ENCODE peak calls at places on chromosomes 16 and 17, in five cellular contexts. One of them, this sample, is unnamed.

GRCh38 chr16:15832241-15832640 is 24.6 kb downstream of the MYH11 start:
- DNase-seq in sigmoid colon: no peak
- DNase-seq in cardiac fibroblast: no peak
- DNase-seq in AG04450: no peak
- DNase-seq in upper lobe of right lung: no peak
- DNase-seq in this sample: no peak

GRCh38 chr17:6153416-6153815 is 83.2 kb downstream of the WSCD1 start:
- DNase-seq in cardiac fibroblast: no peak
- DNase-seq in sigmoid colon: no peak
- DNase-seq in upper lobe of right lung: no peak
- DNase-seq in AG04450: no peak
- DNase-seq in this sample: no peak

GRCh38 chr16:23354246-23354645 is 52.1 kb downstream of the SCNN1B start:
- DNase-seq in cardiac fibroblast: no peak
- DNase-seq in sigmoid colon: peak
- DNase-seq in AG04450: no peak
- DNase-seq in upper lobe of right lung: peak
- DNase-seq in this sample: no peak

GRCh38 chr16:8864480-8864879 is 4.3 kb downstream of the CARHSP1 start:
- DNase-seq in sigmoid colon: no peak
- DNase-seq in upper lobe of right lung: no peak
- DNase-seq in cardiac fibroblast: no peak
- DNase-seq in AG04450: no peak
- DNase-seq in this sample: no peak

GRCh38 chr17:1362964-1363363 is 37.1 kb downstream of the YWHAE start:
- DNase-seq in cardiac fibroblast: peak
- DNase-seq in AG04450: no peak
- DNase-seq in sigmoid colon: no peak
- DNase-seq in upper lobe of right lung: no peak
- DNase-seq in this sample: peak

GRCh38 chr17:70296456-70296855 is 127.1 kb downstream of the KCNJ2 start:
- DNase-seq in cardiac fibroblast: no peak
- DNase-seq in upper lobe of right lung: no peak
- DNase-seq in AG04450: no peak
- DNase-seq in sigmoid colon: no peak
- DNase-seq in this sample: no peak

GRCh38 chr16:79605999-79606398 is 5.5 kb upstream of the MAF start:
- DNase-seq in cardiac fibroblast: no peak
- DNase-seq in upper lobe of right lung: no peak
- DNase-seq in sigmoid colon: no peak
- DNase-seq in AG04450: no peak
- DNase-seq in this sample: no peak

GRCh38 chr16:88019847-88020512 is 68.7 kb downstream of the BANP start:
- DNase-seq in upper lobe of right lung: peak
- DNase-seq in cardiac fibroblast: no peak
- DNase-seq in AG04450: no peak
- DNase-seq in sigmoid colon: no peak
- DNase-seq in this sample: no peak

GRCh38 chr16:66226762-66227161 is 139.7 kb upstream of the CDH5 start:
- DNase-seq in AG04450: no peak
- DNase-seq in upper lobe of right lung: no peak
- DNase-seq in sigmoid colon: no peak
- DNase-seq in cardiac fibroblast: no peak
- DNase-seq in this sample: no peak

GRCh38 chr16:87487361-87487924 is 5.4 kb downstream of the ZCCHC14 start:
- DNase-seq in cardiac fibroblast: peak
- DNase-seq in AG04450: no peak
- DNase-seq in upper lobe of right lung: peak
- DNase-seq in sigmoid colon: no peak
- DNase-seq in this sample: no peak

GRCh38 chr17:13337864-13338371 is 263.8 kb downstream of the HS3ST3A1 start:
- DNase-seq in cardiac fibroblast: peak
- DNase-seq in sigmoid colon: no peak
- DNase-seq in upper lobe of right lung: no peak
- DNase-seq in AG04450: peak
- DNase-seq in this sample: peak

GRCh38 chr17:61468263-61468907 is 16.2 kb downstream of the TBX4 start:
- DNase-seq in cardiac fibroblast: no peak
- DNase-seq in upper lobe of right lung: peak
- DNase-seq in AG04450: no peak
- DNase-seq in sigmoid colon: peak
- DNase-seq in this sample: no peak

GRCh38 chr17:67818110-67819002 is 6.9 kb upstream of the BPTF start:
- DNase-seq in sigmoid colon: no peak
- DNase-seq in upper lobe of right lung: no peak
- DNase-seq in cardiac fibroblast: no peak
- DNase-seq in AG04450: no peak
- DNase-seq in this sample: peak

GRCh38 chr17:60039096-60039495 is 39.6 kb downstream of the HEATR6 start:
- DNase-seq in sigmoid colon: no peak
- DNase-seq in AG04450: no peak
- DNase-seq in cardiac fibroblast: no peak
- DNase-seq in upper lobe of right lung: no peak
- DNase-seq in this sample: no peak

GRCh38 chr16:3262517-3262916 is 6.1 kb upstream of the MEFV start:
- DNase-seq in upper lobe of right lung: no peak
- DNase-seq in sigmoid colon: no peak
- DNase-seq in cardiac fibroblast: no peak
- DNase-seq in AG04450: no peak
- DNase-seq in this sample: no peak

GRCh38 chr16:3266873-3267537 is 10.6 kb upstream of the MEFV start:
- DNase-seq in upper lobe of right lung: no peak
- DNase-seq in cardiac fibroblast: peak
- DNase-seq in AG04450: no peak
- DNase-seq in sigmoid colon: no peak
- DNase-seq in this sample: no peak

GRCh38 chr16:3259829-3260228 is 3.4 kb upstream of the MEFV start:
- DNase-seq in AG04450: no peak
- DNase-seq in upper lobe of right lung: no peak
- DNase-seq in sigmoid colon: no peak
- DNase-seq in cardiac fibroblast: no peak
- DNase-seq in this sample: no peak

GRCh38 chr16:3268294-3268693 is 11.9 kb upstream of the MEFV start:
- DNase-seq in sigmoid colon: no peak
- DNase-seq in upper lobe of right lung: no peak
- DNase-seq in cardiac fibroblast: no peak
- DNase-seq in AG04450: no peak
- DNase-seq in this sample: no peak

GRCh38 chr16:3264137-3265036 is 8.0 kb upstream of the MEFV start:
- DNase-seq in AG04450: peak
- DNase-seq in upper lobe of right lung: peak
- DNase-seq in cardiac fibroblast: peak
- DNase-seq in sigmoid colon: peak
- DNase-seq in this sample: peak
- TF ChIP-seq CTCF in AG04450: peak
- TF ChIP-seq CTCF in upper lobe of right lung: peak
- TF ChIP-seq CTCF in cardiac fibroblast: peak
- TF ChIP-seq CTCF in sigmoid colon: peak
- TF ChIP-seq CTCF in this sample: peak

GRCh38 chr17:8572767-8573166 is 57.8 kb downstream of the MYH10 start:
- DNase-seq in AG04450: no peak
- DNase-seq in sigmoid colon: no peak
- DNase-seq in cardiac fibroblast: peak
- DNase-seq in upper lobe of right lung: no peak
- DNase-seq in this sample: no peak
- TF ChIP-seq CTCF in AG04450: peak
- TF ChIP-seq CTCF in sigmoid colon: no peak
- TF ChIP-seq CTCF in cardiac fibroblast: peak
- TF ChIP-seq CTCF in upper lobe of right lung: peak
- TF ChIP-seq CTCF in this sample: no peak

DNA sequence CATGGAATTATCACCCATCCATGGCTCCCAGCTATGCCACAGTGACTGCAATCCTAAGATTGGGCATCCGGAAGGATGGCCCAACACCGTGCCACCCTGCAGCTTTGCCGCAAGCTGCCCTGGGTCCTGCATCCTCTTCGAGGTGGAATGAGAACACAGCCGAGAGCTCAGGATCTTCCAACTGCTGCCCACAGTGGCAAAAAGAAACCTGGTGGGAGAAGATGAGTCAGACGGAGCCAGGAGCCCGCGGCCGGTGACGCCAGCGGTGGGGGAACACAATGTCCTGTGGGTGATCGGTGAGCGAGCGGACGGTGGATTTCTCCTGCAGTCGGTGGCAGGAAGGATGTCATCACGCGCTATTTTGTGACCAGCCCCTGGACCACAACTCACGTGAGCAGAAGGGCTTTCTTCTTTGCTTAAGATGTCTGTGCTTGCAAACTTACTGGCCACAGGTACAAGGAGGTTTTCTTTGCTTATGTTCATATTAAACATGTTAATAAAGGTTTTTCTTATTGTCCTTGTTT is 20.1 kb downstream of the CD7 start:
- DNase-seq in upper lobe of right lung: peak
- DNase-seq in cardiac fibroblast: peak
- DNase-seq in sigmoid colon: peak
- DNase-seq in AG04450: no peak
- DNase-seq in this sample: peak
- TF ChIP-seq CTCF in upper lobe of right lung: no peak
- TF ChIP-seq CTCF in cardiac fibroblast: no peak
- TF ChIP-seq CTCF in sigmoid colon: no peak
- TF ChIP-seq CTCF in AG04450: no peak
- TF ChIP-seq CTCF in this sample: no peak

GRCh38 chr17:77374170-77374936 is 233.6 kb downstream of the SEC14L1 start:
- DNase-seq in sigmoid colon: peak
- DNase-seq in AG04450: peak
- DNase-seq in upper lobe of right lung: peak
- DNase-seq in cardiac fibroblast: peak
- DNase-seq in this sample: peak
- TF ChIP-seq CTCF in sigmoid colon: peak
- TF ChIP-seq CTCF in AG04450: peak
- TF ChIP-seq CTCF in upper lobe of right lung: peak
- TF ChIP-seq CTCF in cardiac fibroblast: peak
- TF ChIP-seq CTCF in this sample: peak

GRCh38 chr17:38815576-38816193 is 9.4 kb downstream of the CWC25 start:
- DNase-seq in AG04450: no peak
- DNase-seq in upper lobe of right lung: no peak
- DNase-seq in cardiac fibroblast: peak
- DNase-seq in sigmoid colon: no peak
- DNase-seq in this sample: no peak
- TF ChIP-seq CTCF in AG04450: peak
- TF ChIP-seq CTCF in upper lobe of right lung: no peak
- TF ChIP-seq CTCF in cardiac fibroblast: peak
- TF ChIP-seq CTCF in sigmoid colon: no peak
- TF ChIP-seq CTCF in this sample: no peak

GRCh38 chr16:58451945-58452401 is 48.0 kb upstream of the NDRG4 start:
- DNase-seq in sigmoid colon: no peak
- DNase-seq in cardiac fibroblast: peak
- DNase-seq in upper lobe of right lung: no peak
- DNase-seq in AG04450: no peak
- DNase-seq in this sample: no peak

GRCh38 chr16:58449768-58450167 is 50.2 kb upstream of the NDRG4 start:
- DNase-seq in cardiac fibroblast: no peak
- DNase-seq in sigmoid colon: no peak
- DNase-seq in AG04450: no peak
- DNase-seq in upper lobe of right lung: no peak
- DNase-seq in this sample: no peak

GRCh38 chr16:58451263-58451662 is 48.7 kb upstream of the NDRG4 start:
- DNase-seq in sigmoid colon: no peak
- DNase-seq in AG04450: no peak
- DNase-seq in upper lobe of right lung: no peak
- DNase-seq in cardiac fibroblast: no peak
- DNase-seq in this sample: no peak

GRCh38 chr16:58449306-58449705 is 50.6 kb upstream of the NDRG4 start:
- DNase-seq in upper lobe of right lung: no peak
- DNase-seq in cardiac fibroblast: no peak
- DNase-seq in AG04450: no peak
- DNase-seq in sigmoid colon: no peak
- DNase-seq in this sample: no peak

DNA sequence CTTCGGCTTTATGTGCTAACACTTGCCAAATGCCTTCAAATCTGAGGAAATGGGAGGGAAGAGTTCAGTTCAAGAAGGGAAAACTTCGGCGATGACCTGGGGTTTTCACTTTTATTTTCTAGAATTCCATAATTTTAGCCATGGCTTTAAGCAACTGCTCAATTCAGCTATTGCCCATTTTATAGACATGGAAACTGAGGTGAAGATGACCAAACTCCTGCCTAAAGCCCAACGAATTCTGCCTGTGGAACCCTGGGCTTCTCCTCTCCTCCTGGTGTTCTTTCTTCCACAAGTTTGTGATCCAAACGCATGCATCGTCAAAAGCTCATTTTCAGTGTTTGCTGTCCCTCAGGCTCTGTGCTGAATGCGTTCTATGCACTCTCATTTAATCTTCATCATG is 49.4 kb upstream of the NDRG4 start:
- DNase-seq in sigmoid colon: no peak
- DNase-seq in AG04450: no peak
- DNase-seq in upper lobe of right lung: no peak
- DNase-seq in cardiac fibroblast: no peak
- DNase-seq in this sample: no peak
- TF ChIP-seq CTCF in sigmoid colon: no peak
- TF ChIP-seq CTCF in AG04450: no peak
- TF ChIP-seq CTCF in upper lobe of right lung: no peak
- TF ChIP-seq CTCF in cardiac fibroblast: no peak
- TF ChIP-seq CTCF in this sample: no peak

DNA sequence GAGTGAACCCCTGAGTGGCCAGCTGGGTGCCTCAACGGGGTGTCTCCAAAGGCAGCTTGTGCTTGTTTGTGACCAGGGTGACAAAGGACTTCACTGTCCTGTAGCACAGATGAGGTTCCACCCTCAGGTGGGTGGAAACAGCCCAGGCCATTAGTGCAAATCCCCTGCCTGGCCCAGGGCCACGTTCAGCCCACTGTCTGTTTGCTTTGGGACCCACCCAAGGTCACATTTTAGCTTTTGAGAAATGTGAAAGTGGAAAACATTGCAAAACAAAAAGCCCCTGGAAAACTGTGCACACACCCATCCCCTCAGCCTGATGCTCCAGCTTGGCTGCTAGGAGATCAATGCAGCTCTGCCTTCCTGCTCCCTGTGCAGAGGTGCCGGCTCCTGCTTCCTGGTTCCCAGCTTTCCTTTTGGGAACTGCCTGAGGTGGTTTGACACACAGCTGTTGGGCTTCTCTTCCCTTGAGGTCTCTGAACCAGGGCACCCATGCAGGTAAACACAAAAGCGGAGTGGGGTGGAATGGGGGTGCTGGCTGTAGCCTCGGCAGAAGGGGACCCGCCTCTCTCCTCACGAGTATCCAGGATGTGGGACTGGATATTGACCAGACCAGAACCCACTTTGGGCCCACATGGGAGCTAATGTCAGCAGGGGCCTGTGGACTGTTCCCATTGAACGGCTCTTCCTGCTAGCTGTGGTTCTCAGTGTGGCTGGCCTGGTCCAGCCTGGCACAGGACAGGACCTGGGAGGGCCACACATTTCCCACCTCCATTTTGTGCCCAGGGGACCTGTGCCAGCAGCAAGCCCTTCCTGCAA is 7.9 kb upstream of the SPHK1 start:
- DNase-seq in AG04450: no peak
- DNase-seq in sigmoid colon: no peak
- DNase-seq in upper lobe of right lung: no peak
- DNase-seq in cardiac fibroblast: peak
- DNase-seq in this sample: no peak
- TF ChIP-seq CTCF in AG04450: no peak
- TF ChIP-seq CTCF in sigmoid colon: no peak
- TF ChIP-seq CTCF in upper lobe of right lung: no peak
- TF ChIP-seq CTCF in cardiac fibroblast: no peak
- TF ChIP-seq CTCF in this sample: no peak

This sample was measured in GM20000.